ENCODE peak calls at places on chromosomes 1 and 21, in ten cellular contexts. One of them, this sample, is unnamed.

GRCh38 chr1:65055754-65056153 is 89.4 kb upstream of the JAK1 start:
- DNase-seq in NB4: peak
- DNase-seq in HepG2: no peak
- DNase-seq in gastrocnemius medialis: no peak
- DNase-seq in esophagus muscularis mucosa: no peak
- DNase-seq in suprapubic skin: no peak
- DNase-seq in IMR-90: no peak
- DNase-seq in heart left ventricle: no peak
- DNase-seq in right lobe of liver: no peak
- DNase-seq in body of pancreas: no peak
- DNase-seq in this sample: no peak

GRCh38 chr1:235865565-235866206 is 1.0 kb downstream of the LYST start:
- DNase-seq in NB4: no peak
- DNase-seq in IMR-90: no peak
- DNase-seq in suprapubic skin: no peak
- DNase-seq in HepG2: no peak
- DNase-seq in esophagus muscularis mucosa: no peak
- DNase-seq in right lobe of liver: no peak
- DNase-seq in body of pancreas: no peak
- DNase-seq in gastrocnemius medialis: no peak
- DNase-seq in heart left ventricle: no peak
- DNase-seq in this sample: no peak

GRCh38 chr1:33512612-33513011 is 40.2 kb downstream of the ZSCAN20 start:
- DNase-seq in IMR-90: no peak
- DNase-seq in right lobe of liver: no peak
- DNase-seq in body of pancreas: no peak
- DNase-seq in esophagus muscularis mucosa: no peak
- DNase-seq in gastrocnemius medialis: no peak
- DNase-seq in suprapubic skin: no peak
- DNase-seq in heart left ventricle: no peak
- DNase-seq in HepG2: no peak
- DNase-seq in NB4: no peak
- DNase-seq in this sample: no peak

GRCh38 chr1:154182342-154183044 is 9.4 kb downstream of the TPM3 start:
- DNase-seq in gastrocnemius medialis: peak
- DNase-seq in heart left ventricle: peak
- DNase-seq in suprapubic skin: peak
- DNase-seq in IMR-90: peak
- DNase-seq in body of pancreas: peak
- DNase-seq in right lobe of liver: peak
- DNase-seq in esophagus muscularis mucosa: no peak
- DNase-seq in NB4: peak
- DNase-seq in HepG2: peak
- DNase-seq in this sample: peak

GRCh38 chr1:170225735-170226524 is 80.2 kb downstream of the NTMT2 start:
- DNase-seq in HepG2: no peak
- DNase-seq in suprapubic skin: no peak
- DNase-seq in esophagus muscularis mucosa: no peak
- DNase-seq in NB4: no peak
- DNase-seq in IMR-90: no peak
- DNase-seq in heart left ventricle: no peak
- DNase-seq in right lobe of liver: no peak
- DNase-seq in gastrocnemius medialis: no peak
- DNase-seq in body of pancreas: no peak
- DNase-seq in this sample: no peak

GRCh38 chr1:20546637-20547036 is 5.7 kb upstream of the FAM43B start:
- DNase-seq in heart left ventricle: no peak
- DNase-seq in right lobe of liver: no peak
- DNase-seq in esophagus muscularis mucosa: no peak
- DNase-seq in body of pancreas: no peak
- DNase-seq in gastrocnemius medialis: no peak
- DNase-seq in NB4: no peak
- DNase-seq in HepG2: no peak
- DNase-seq in IMR-90: no peak
- DNase-seq in suprapubic skin: no peak
- DNase-seq in this sample: no peak

GRCh38 chr1:28580706-28581530 is 11.1 kb upstream of the RAB42 start:
- DNase-seq in NB4: peak
- DNase-seq in esophagus muscularis mucosa: no peak
- DNase-seq in gastrocnemius medialis: no peak
- DNase-seq in body of pancreas: peak
- DNase-seq in right lobe of liver: peak
- DNase-seq in HepG2: peak
- DNase-seq in heart left ventricle: no peak
- DNase-seq in IMR-90: peak
- DNase-seq in suprapubic skin: no peak
- DNase-seq in this sample: peak

GRCh38 chr1:27521336-27522147 is 31.6 kb upstream of the WASF2 start:
- DNase-seq in gastrocnemius medialis: no peak
- DNase-seq in IMR-90: no peak
- DNase-seq in NB4: no peak
- DNase-seq in HepG2: no peak
- DNase-seq in right lobe of liver: no peak
- DNase-seq in body of pancreas: no peak
- DNase-seq in esophagus muscularis mucosa: no peak
- DNase-seq in suprapubic skin: no peak
- DNase-seq in heart left ventricle: peak
- DNase-seq in this sample: no peak

GRCh38 chr1:20494609-20495311 is 8.8 kb upstream of the CAMK2N1 start:
- DNase-seq in gastrocnemius medialis: no peak
- DNase-seq in HepG2: no peak
- DNase-seq in suprapubic skin: no peak
- DNase-seq in right lobe of liver: no peak
- DNase-seq in heart left ventricle: no peak
- DNase-seq in body of pancreas: no peak
- DNase-seq in esophagus muscularis mucosa: no peak
- DNase-seq in NB4: no peak
- DNase-seq in IMR-90: peak
- DNase-seq in this sample: no peak

GRCh38 chr1:1122981-1123480 is 7.1 kb upstream of the C1orf159 start:
- DNase-seq in gastrocnemius medialis: no peak
- DNase-seq in suprapubic skin: no peak
- DNase-seq in heart left ventricle: no peak
- DNase-seq in HepG2: peak
- DNase-seq in IMR-90: no peak
- DNase-seq in NB4: peak
- DNase-seq in body of pancreas: no peak
- DNase-seq in right lobe of liver: no peak
- DNase-seq in esophagus muscularis mucosa: no peak
- DNase-seq in this sample: peak

GRCh38 chr1:1120866-1121563 is 5.1 kb upstream of the C1orf159 start:
- DNase-seq in body of pancreas: no peak
- DNase-seq in NB4: no peak
- DNase-seq in HepG2: no peak
- DNase-seq in right lobe of liver: no peak
- DNase-seq in suprapubic skin: peak
- DNase-seq in gastrocnemius medialis: no peak
- DNase-seq in esophagus muscularis mucosa: no peak
- DNase-seq in heart left ventricle: peak
- DNase-seq in IMR-90: no peak
- DNase-seq in this sample: peak

GRCh38 chr1:1121611-1122077 is 5.8 kb upstream of the C1orf159 start:
- DNase-seq in suprapubic skin: peak
- DNase-seq in body of pancreas: no peak
- DNase-seq in heart left ventricle: peak
- DNase-seq in right lobe of liver: no peak
- DNase-seq in NB4: no peak
- DNase-seq in HepG2: no peak
- DNase-seq in IMR-90: no peak
- DNase-seq in esophagus muscularis mucosa: no peak
- DNase-seq in gastrocnemius medialis: no peak
- DNase-seq in this sample: peak

GRCh38 chr1:1123581-1124507 is 8.0 kb upstream of the C1orf159 start:
- DNase-seq in IMR-90: peak
- DNase-seq in body of pancreas: no peak
- DNase-seq in NB4: peak
- DNase-seq in right lobe of liver: no peak
- DNase-seq in gastrocnemius medialis: no peak
- DNase-seq in esophagus muscularis mucosa: no peak
- DNase-seq in heart left ventricle: peak
- DNase-seq in suprapubic skin: no peak
- DNase-seq in HepG2: no peak
- DNase-seq in this sample: peak

GRCh38 chr1:1122078-1122811 is 6.4 kb upstream of the C1orf159 start:
- DNase-seq in heart left ventricle: peak
- DNase-seq in body of pancreas: peak
- DNase-seq in NB4: peak
- DNase-seq in esophagus muscularis mucosa: peak
- DNase-seq in suprapubic skin: no peak
- DNase-seq in IMR-90: peak
- DNase-seq in gastrocnemius medialis: peak
- DNase-seq in right lobe of liver: peak
- DNase-seq in HepG2: peak
- DNase-seq in this sample: peak
- H3K4me3 ChIP-seq in heart left ventricle: peak
- H3K4me3 ChIP-seq in body of pancreas: no peak
- H3K4me3 ChIP-seq in NB4: no peak
- H3K4me3 ChIP-seq in esophagus muscularis mucosa: peak
- H3K4me3 ChIP-seq in suprapubic skin: peak
- H3K4me3 ChIP-seq in IMR-90: no peak
- H3K4me3 ChIP-seq in gastrocnemius medialis: peak
- H3K4me3 ChIP-seq in right lobe of liver: no peak
- H3K4me3 ChIP-seq in HepG2: peak
- H3K4me3 ChIP-seq in this sample: peak

GRCh38 chr1:6599141-6599975 is 3.3 kb downstream of the KLHL21 start:
- DNase-seq in gastrocnemius medialis: peak
- DNase-seq in body of pancreas: no peak
- DNase-seq in NB4: peak
- DNase-seq in HepG2: no peak
- DNase-seq in heart left ventricle: no peak
- DNase-seq in IMR-90: no peak
- DNase-seq in suprapubic skin: no peak
- DNase-seq in right lobe of liver: peak
- DNase-seq in esophagus muscularis mucosa: no peak
- DNase-seq in this sample: peak

GRCh38 chr1:6601865-6602668 is 602 bp downstream of the KLHL21 start:
- DNase-seq in suprapubic skin: no peak
- DNase-seq in NB4: peak
- DNase-seq in esophagus muscularis mucosa: no peak
- DNase-seq in gastrocnemius medialis: no peak
- DNase-seq in IMR-90: peak
- DNase-seq in right lobe of liver: peak
- DNase-seq in heart left ventricle: peak
- DNase-seq in HepG2: no peak
- DNase-seq in body of pancreas: peak
- DNase-seq in this sample: peak

GRCh38 chr1:6602669-6603423 is at the start of gene KLHL21:
- DNase-seq in heart left ventricle: peak
- DNase-seq in IMR-90: peak
- DNase-seq in right lobe of liver: peak
- DNase-seq in body of pancreas: peak
- DNase-seq in NB4: peak
- DNase-seq in gastrocnemius medialis: peak
- DNase-seq in HepG2: peak
- DNase-seq in suprapubic skin: peak
- DNase-seq in esophagus muscularis mucosa: peak
- DNase-seq in this sample: peak

GRCh38 chr1:6600410-6601048 is 2.1 kb downstream of the KLHL21 start:
- DNase-seq in right lobe of liver: no peak
- DNase-seq in HepG2: no peak
- DNase-seq in body of pancreas: no peak
- DNase-seq in IMR-90: peak
- DNase-seq in NB4: peak
- DNase-seq in suprapubic skin: no peak
- DNase-seq in esophagus muscularis mucosa: no peak
- DNase-seq in gastrocnemius medialis: no peak
- DNase-seq in heart left ventricle: no peak
- DNase-seq in this sample: no peak

GRCh38 chr1:6601049-6601864 is 1.4 kb downstream of the KLHL21 start:
- DNase-seq in gastrocnemius medialis: peak
- DNase-seq in right lobe of liver: peak
- DNase-seq in suprapubic skin: peak
- DNase-seq in heart left ventricle: peak
- DNase-seq in HepG2: peak
- DNase-seq in IMR-90: peak
- DNase-seq in NB4: peak
- DNase-seq in esophagus muscularis mucosa: peak
- DNase-seq in body of pancreas: peak
- DNase-seq in this sample: peak
- TF ChIP-seq POLR2A in gastrocnemius medialis: peak
- TF ChIP-seq POLR2A in right lobe of liver: peak
- TF ChIP-seq POLR2A in suprapubic skin: peak
- TF ChIP-seq POLR2A in heart left ventricle: no peak
- TF ChIP-seq POLR2A in HepG2: peak
- TF ChIP-seq POLR2A in IMR-90: peak
- TF ChIP-seq POLR2A in NB4: no peak
- TF ChIP-seq POLR2A in esophagus muscularis mucosa: peak
- TF ChIP-seq POLR2A in body of pancreas: peak
- TF ChIP-seq POLR2A in this sample: peak

GRCh38 chr21:46326110-46326703 is 2.3 kb downstream of the PCNT start:
- DNase-seq in NB4: no peak
- DNase-seq in heart left ventricle: no peak
- DNase-seq in gastrocnemius medialis: no peak
- DNase-seq in esophagus muscularis mucosa: no peak
- DNase-seq in HepG2: peak
- DNase-seq in right lobe of liver: no peak
- DNase-seq in body of pancreas: no peak
- DNase-seq in suprapubic skin: no peak
- DNase-seq in IMR-90: no peak
- DNase-seq in this sample: no peak
- H3K4me3 ChIP-seq in NB4: peak
- H3K4me3 ChIP-seq in heart left ventricle: no peak
- H3K4me3 ChIP-seq in gastrocnemius medialis: no peak
- H3K4me3 ChIP-seq in esophagus muscularis mucosa: no peak
- H3K4me3 ChIP-seq in HepG2: peak
- H3K4me3 ChIP-seq in right lobe of liver: no peak
- H3K4me3 ChIP-seq in body of pancreas: no peak
- H3K4me3 ChIP-seq in suprapubic skin: no peak
- H3K4me3 ChIP-seq in IMR-90: no peak
- H3K4me3 ChIP-seq in this sample: no peak

DNA sequence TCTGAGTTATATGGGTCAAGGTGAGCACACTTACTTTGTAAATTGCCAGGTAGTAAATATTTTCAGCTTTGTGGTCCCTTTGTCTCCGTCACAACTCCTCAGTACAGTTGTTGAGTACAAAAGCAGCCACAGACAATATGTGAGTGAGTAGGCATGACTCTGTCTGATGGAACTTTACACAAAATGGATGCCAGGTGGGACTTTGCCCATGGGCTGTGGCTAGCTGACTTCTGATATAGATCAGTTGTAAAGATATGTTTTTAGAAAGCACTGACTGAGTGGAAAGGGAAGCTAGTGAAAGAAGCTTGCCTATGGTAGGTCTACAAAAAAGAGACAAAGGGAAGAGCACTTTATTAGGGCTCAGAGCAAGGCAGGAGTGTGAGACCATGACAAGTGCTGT is 23.1 kb upstream of the IGSF5 start:
- DNase-seq in heart left ventricle: no peak
- DNase-seq in suprapubic skin: no peak
- DNase-seq in IMR-90: no peak
- DNase-seq in right lobe of liver: no peak
- DNase-seq in gastrocnemius medialis: no peak
- DNase-seq in body of pancreas: no peak
- DNase-seq in NB4: no peak
- DNase-seq in HepG2: no peak
- DNase-seq in esophagus muscularis mucosa: no peak
- DNase-seq in this sample: peak
- TF ChIP-seq POLR2A in heart left ventricle: no peak
- TF ChIP-seq POLR2A in suprapubic skin: no peak
- TF ChIP-seq POLR2A in IMR-90: no peak
- TF ChIP-seq POLR2A in right lobe of liver: no peak
- TF ChIP-seq POLR2A in gastrocnemius medialis: no peak
- TF ChIP-seq POLR2A in body of pancreas: no peak
- TF ChIP-seq POLR2A in NB4: no peak
- TF ChIP-seq POLR2A in HepG2: no peak
- TF ChIP-seq POLR2A in esophagus muscularis mucosa: no peak
- TF ChIP-seq POLR2A in this sample: no peak